ENCODE peak calls at places on chromosomes 2 and 18, in five cellular contexts. One of them, this sample, is unnamed.

GRCh38 chr2:238728322-238729260 is 119.3 kb upstream of the TWIST2 start:
- DNase-seq in heart left ventricle: no peak
- DNase-seq in foreskin fibroblast: peak; percentile 95
- DNase-seq in endodermal cell: peak; percentile 62
- DNase-seq in psoas muscle: peak; percentile 44
- DNase-seq in this sample: peak; percentile 30

GRCh38 chr18:63314991-63315662 is 4.4 kb downstream of the BCL2 start:
- DNase-seq in heart left ventricle: no peak
- DNase-seq in foreskin fibroblast: no peak
- DNase-seq in psoas muscle: no peak
- DNase-seq in endodermal cell: no peak
- DNase-seq in this sample: no peak

GRCh38 chr2:227508001-227508400 is 36.0 kb downstream of the AGFG1 start:
- DNase-seq in psoas muscle: no peak
- DNase-seq in foreskin fibroblast: no peak
- DNase-seq in heart left ventricle: no peak
- DNase-seq in endodermal cell: no peak
- DNase-seq in this sample: no peak

GRCh38 chr2:164220250-164220649 is 401.0 kb downstream of the GRB14 start:
- DNase-seq in endodermal cell: no peak
- DNase-seq in psoas muscle: no peak
- DNase-seq in heart left ventricle: no peak
- DNase-seq in foreskin fibroblast: no peak
- DNase-seq in this sample: no peak

GRCh38 chr18:80253236-80253635 is 5.9 kb upstream of the PARD6G start:
- DNase-seq in psoas muscle: no peak
- DNase-seq in foreskin fibroblast: no peak
- DNase-seq in heart left ventricle: no peak
- DNase-seq in endodermal cell: peak; percentile 32
- DNase-seq in this sample: no peak

GRCh38 chr2:28344756-28345291 is 47.8 kb upstream of the FOSL2 start:
- DNase-seq in foreskin fibroblast: no peak
- DNase-seq in endodermal cell: no peak
- DNase-seq in psoas muscle: no peak
- DNase-seq in heart left ventricle: no peak
- DNase-seq in this sample: no peak

GRCh38 chr2:229800997-229801754 is 86.8 kb upstream of the DNER start:
- DNase-seq in endodermal cell: peak; percentile 81
- DNase-seq in foreskin fibroblast: peak; percentile 71
- DNase-seq in psoas muscle: peak; percentile 34
- DNase-seq in heart left ventricle: no peak
- DNase-seq in this sample: peak; percentile 51

GRCh38 chr2:60313470-60314172 is 239.8 kb downstream of the BCL11A start:
- DNase-seq in foreskin fibroblast: no peak
- DNase-seq in heart left ventricle: no peak
- DNase-seq in psoas muscle: no peak
- DNase-seq in endodermal cell: peak; percentile 34
- DNase-seq in this sample: no peak

GRCh38 chr2:226836548-226836885 is 663 bp downstream of the RHBDD1 start:
- DNase-seq in endodermal cell: no peak
- DNase-seq in foreskin fibroblast: no peak
- DNase-seq in heart left ventricle: no peak
- DNase-seq in psoas muscle: no peak
- DNase-seq in this sample: no peak

GRCh38 chr2:1156526-1156925 is 205.9 kb downstream of the SNTG2 start:
- DNase-seq in foreskin fibroblast: no peak
- DNase-seq in psoas muscle: no peak
- DNase-seq in heart left ventricle: no peak
- DNase-seq in endodermal cell: no peak
- DNase-seq in this sample: no peak

GRCh38 chr2:20013061-20013721 is 723 bp upstream of the MATN3 start:
- DNase-seq in endodermal cell: peak; percentile 75
- DNase-seq in heart left ventricle: no peak
- DNase-seq in foreskin fibroblast: peak; percentile 25
- DNase-seq in psoas muscle: no peak
- DNase-seq in this sample: no peak

GRCh38 chr2:146879882-146880281 is 964.9 kb upstream of the ACVR2A start:
- DNase-seq in endodermal cell: no peak
- DNase-seq in psoas muscle: no peak
- DNase-seq in foreskin fibroblast: no peak
- DNase-seq in heart left ventricle: no peak
- DNase-seq in this sample: no peak

GRCh38 chr18:78861706-78862105 is 117.9 kb upstream of the SALL3 start:
- DNase-seq in foreskin fibroblast: no peak
- DNase-seq in heart left ventricle: no peak
- DNase-seq in psoas muscle: no peak
- DNase-seq in endodermal cell: no peak
- DNase-seq in this sample: no peak

GRCh38 chr2:41698787-41699422 is 348.9 kb upstream of the PKDCC start:
- DNase-seq in endodermal cell: peak; percentile 87
- DNase-seq in psoas muscle: peak; percentile 29
- DNase-seq in heart left ventricle: peak; percentile 66
- DNase-seq in foreskin fibroblast: peak; percentile 48
- DNase-seq in this sample: peak; percentile 50

GRCh38 chr2:191376981-191377629 is 131.9 kb downstream of the MYO1B start:
- DNase-seq in endodermal cell: peak; percentile 62
- DNase-seq in psoas muscle: peak; percentile 64
- DNase-seq in foreskin fibroblast: peak; percentile 95
- DNase-seq in heart left ventricle: no peak
- DNase-seq in this sample: peak; percentile 51

GRCh38 chr2:98607104-98607503 is 1.2 kb downstream of the COA5 start:
- DNase-seq in psoas muscle: no peak
- DNase-seq in endodermal cell: no peak
- DNase-seq in heart left ventricle: no peak
- DNase-seq in foreskin fibroblast: no peak
- DNase-seq in this sample: no peak

GRCh38 chr18:68662779-68663178 is 52.1 kb downstream of the TMX3 start:
- DNase-seq in heart left ventricle: no peak
- DNase-seq in psoas muscle: no peak
- DNase-seq in foreskin fibroblast: peak; percentile 36
- DNase-seq in endodermal cell: no peak
- DNase-seq in this sample: no peak

GRCh38 chr18:57015036-57015805 is 131.7 kb upstream of the BOD1L2 start:
- DNase-seq in heart left ventricle: no peak
- DNase-seq in psoas muscle: no peak
- DNase-seq in foreskin fibroblast: no peak
- DNase-seq in endodermal cell: no peak
- DNase-seq in this sample: no peak

GRCh38 chr18:6374935-6375529 is 39.7 kb downstream of the L3MBTL4 start:
- DNase-seq in foreskin fibroblast: no peak
- DNase-seq in psoas muscle: no peak
- DNase-seq in heart left ventricle: no peak
- DNase-seq in endodermal cell: no peak
- DNase-seq in this sample: no peak

GRCh38 chr18:49677081-49677480 is 115.2 kb downstream of the LIPG start:
- DNase-seq in foreskin fibroblast: no peak
- DNase-seq in heart left ventricle: no peak
- DNase-seq in psoas muscle: no peak
- DNase-seq in endodermal cell: no peak
- DNase-seq in this sample: no peak

GRCh38 chr2:28627722-28628480 is 123.7 kb upstream of the PPP1CB start:
- DNase-seq in heart left ventricle: no peak
- DNase-seq in endodermal cell: no peak
- DNase-seq in psoas muscle: peak; percentile 53
- DNase-seq in foreskin fibroblast: peak; percentile 31
- DNase-seq in this sample: peak; percentile 63

GRCh38 chr2:150001788-150002187 is 414.2 kb upstream of the MMADHC start:
- DNase-seq in heart left ventricle: no peak
- DNase-seq in endodermal cell: no peak
- DNase-seq in psoas muscle: no peak
- DNase-seq in foreskin fibroblast: no peak
- DNase-seq in this sample: no peak

GRCh38 chr2:126894585-126895182 is 4.0 kb upstream of the TEX51 start:
- DNase-seq in psoas muscle: no peak
- DNase-seq in endodermal cell: peak; percentile 28
- DNase-seq in foreskin fibroblast: no peak
- DNase-seq in heart left ventricle: no peak
- DNase-seq in this sample: no peak

GRCh38 chr2:171319164-171319810 is 114.5 kb downstream of the METTL8 start:
- DNase-seq in foreskin fibroblast: peak; percentile 49
- DNase-seq in heart left ventricle: no peak
- DNase-seq in endodermal cell: peak; percentile 72
- DNase-seq in psoas muscle: no peak
- DNase-seq in this sample: no peak

GRCh38 chr2:108640731-108641130 is 78.6 kb upstream of the RANBP2 start:
- DNase-seq in foreskin fibroblast: peak; percentile 89
- DNase-seq in endodermal cell: no peak
- DNase-seq in psoas muscle: no peak
- DNase-seq in heart left ventricle: no peak
- DNase-seq in this sample: no peak

GRCh38 chr2:127423476-127423840 is 5.2 kb downstream of the PROC start:
- DNase-seq in endodermal cell: no peak
- DNase-seq in heart left ventricle: no peak
- DNase-seq in foreskin fibroblast: peak; percentile 33
- DNase-seq in psoas muscle: no peak
- DNase-seq in this sample: no peak

GRCh38 chr2:172556284-172557033 is 569 bp downstream of the PDK1 start:
- DNase-seq in endodermal cell: peak; percentile 91
- DNase-seq in foreskin fibroblast: peak; percentile 72
- DNase-seq in heart left ventricle: peak; percentile 84
- DNase-seq in psoas muscle: peak; percentile 53
- DNase-seq in this sample: peak; percentile 73

GRCh38 chr2:86476092-86476491 is 34.9 kb downstream of the KDM3A start:
- DNase-seq in psoas muscle: no peak
- DNase-seq in foreskin fibroblast: peak; percentile 71
- DNase-seq in endodermal cell: no peak
- DNase-seq in heart left ventricle: no peak
- DNase-seq in this sample: no peak

GRCh38 chr2:111052621-111053020 is 68.1 kb upstream of the BCL2L11 start:
- DNase-seq in heart left ventricle: no peak
- DNase-seq in foreskin fibroblast: no peak
- DNase-seq in psoas muscle: no peak
- DNase-seq in endodermal cell: peak; percentile 13
- DNase-seq in this sample: no peak

GRCh38 chr2:240205348-240205747 is 64.9 kb upstream of the OTOS start:
- DNase-seq in heart left ventricle: peak; percentile 57
- DNase-seq in foreskin fibroblast: peak; percentile 85
- DNase-seq in psoas muscle: peak; percentile 67
- DNase-seq in endodermal cell: peak; percentile 77
- DNase-seq in this sample: no peak

GRCh38 chr2:38146302-38146916 is 70.5 kb upstream of the CYP1B1 start:
- DNase-seq in heart left ventricle: peak; percentile 61
- DNase-seq in foreskin fibroblast: peak; percentile 90
- DNase-seq in endodermal cell: peak; percentile 83
- DNase-seq in psoas muscle: peak; percentile 47
- DNase-seq in this sample: peak; percentile 76

GRCh38 chr2:9235388-9236344 is 29.1 kb downstream of the ASAP2 start:
- DNase-seq in heart left ventricle: no peak
- DNase-seq in endodermal cell: no peak
- DNase-seq in psoas muscle: no peak
- DNase-seq in foreskin fibroblast: peak; percentile 67
- DNase-seq in this sample: peak; percentile 45
- H3K4me3 ChIP-seq in heart left ventricle: no peak overlapping the region
- H3K4me3 ChIP-seq in endodermal cell: no peak overlapping the region
- H3K4me3 ChIP-seq in psoas muscle: no peak overlapping the region
- H3K4me3 ChIP-seq in foreskin fibroblast: peak overlapping the region; percentile 7
- H3K4me3 ChIP-seq in this sample: no peak overlapping the region

GRCh38 chr2:233853883-233854240 is 473 bp downstream of the HJURP start:
- DNase-seq in heart left ventricle: no peak
- DNase-seq in psoas muscle: no peak
- DNase-seq in foreskin fibroblast: no peak
- DNase-seq in endodermal cell: no peak
- DNase-seq in this sample: no peak

GRCh38 chr2:233854241-233854981 is at the start of gene HJURP:
- DNase-seq in heart left ventricle: peak; percentile 94
- DNase-seq in psoas muscle: peak; percentile 90
- DNase-seq in foreskin fibroblast: peak; percentile 97
- DNase-seq in endodermal cell: peak; percentile 98
- DNase-seq in this sample: peak; percentile 90

GRCh38 chr2:233855345-233855744 is 1.0 kb upstream of the HJURP start:
- DNase-seq in foreskin fibroblast: no peak
- DNase-seq in heart left ventricle: no peak
- DNase-seq in psoas muscle: no peak
- DNase-seq in endodermal cell: no peak
- DNase-seq in this sample: no peak

GRCh38 chr2:233856184-233856583 is 1.8 kb upstream of the HJURP start:
- DNase-seq in psoas muscle: no peak
- DNase-seq in heart left ventricle: no peak
- DNase-seq in endodermal cell: no peak
- DNase-seq in foreskin fibroblast: no peak
- DNase-seq in this sample: no peak

GRCh38 chr2:233857511-233858118 is 3.3 kb upstream of the HJURP start:
- DNase-seq in heart left ventricle: peak; percentile 71
- DNase-seq in endodermal cell: peak; percentile 91
- DNase-seq in psoas muscle: no peak
- DNase-seq in foreskin fibroblast: no peak
- DNase-seq in this sample: no peak
- TF ChIP-seq CTCF in heart left ventricle: peak; percentile 34
- TF ChIP-seq CTCF in endodermal cell: peak; percentile 93
- TF ChIP-seq CTCF in psoas muscle: peak; percentile 28
- TF ChIP-seq CTCF in foreskin fibroblast: peak; percentile 71
- TF ChIP-seq CTCF in this sample: no peak

DNA sequence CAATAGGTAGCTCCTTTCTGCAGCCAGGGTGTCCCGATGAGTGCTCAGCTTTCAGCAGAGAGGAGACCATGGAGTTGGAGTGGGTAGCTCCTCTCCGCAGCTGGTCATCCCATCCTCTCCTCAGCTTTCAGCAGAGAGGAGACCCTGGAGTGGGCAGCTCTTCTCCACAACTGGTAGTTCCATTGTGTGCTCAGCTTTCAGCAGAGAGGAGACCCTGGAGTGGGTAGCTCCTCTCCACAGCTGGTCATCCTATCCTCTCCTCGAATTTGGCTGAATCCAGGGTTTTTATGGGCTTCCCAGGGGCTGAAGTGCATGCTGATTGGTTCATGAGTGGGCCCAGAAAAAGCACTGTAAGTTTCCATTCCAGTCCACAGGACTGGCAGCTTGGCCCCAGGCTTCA is 75.2 kb downstream of the NCOA1 start:
- DNase-seq in heart left ventricle: no peak
- DNase-seq in endodermal cell: no peak
- DNase-seq in psoas muscle: no peak
- DNase-seq in foreskin fibroblast: no peak
- DNase-seq in this sample: no peak
- H3K4me3 ChIP-seq in heart left ventricle: no peak overlapping the region
- H3K4me3 ChIP-seq in endodermal cell: peak overlapping the region; percentile 56
- H3K4me3 ChIP-seq in psoas muscle: no peak overlapping the region
- H3K4me3 ChIP-seq in foreskin fibroblast: no peak overlapping the region
- H3K4me3 ChIP-seq in this sample: no peak overlapping the region

GRCh38 chr18:46621871-46622270 is 35.1 kb downstream of the LOXHD1 start:
- DNase-seq in endodermal cell: peak; percentile 61
- DNase-seq in psoas muscle: no peak
- DNase-seq in foreskin fibroblast: no peak
- DNase-seq in heart left ventricle: no peak
- DNase-seq in this sample: no peak

GRCh38 chr18:46623541-46623940 is 33.5 kb downstream of the LOXHD1 start:
- DNase-seq in heart left ventricle: no peak
- DNase-seq in foreskin fibroblast: peak; percentile 2
- DNase-seq in psoas muscle: no peak
- DNase-seq in endodermal cell: no peak
- DNase-seq in this sample: no peak

GRCh38 chr18:46622451-46622850 is 34.6 kb downstream of the LOXHD1 start:
- DNase-seq in psoas muscle: no peak
- DNase-seq in endodermal cell: no peak
- DNase-seq in foreskin fibroblast: no peak
- DNase-seq in heart left ventricle: no peak
- DNase-seq in this sample: no peak

GRCh38 chr18:46624127-46624526 is 32.9 kb downstream of the LOXHD1 start:
- DNase-seq in endodermal cell: no peak
- DNase-seq in psoas muscle: no peak
- DNase-seq in heart left ventricle: no peak
- DNase-seq in foreskin fibroblast: no peak
- DNase-seq in this sample: no peak

GRCh38 chr18:46622999-46623398 is 34.0 kb downstream of the LOXHD1 start:
- DNase-seq in psoas muscle: no peak
- DNase-seq in foreskin fibroblast: peak; percentile 28
- DNase-seq in heart left ventricle: no peak
- DNase-seq in endodermal cell: no peak
- DNase-seq in this sample: no peak
- TF ChIP-seq CTCF in psoas muscle: no peak
- TF ChIP-seq CTCF in foreskin fibroblast: no peak
- TF ChIP-seq CTCF in heart left ventricle: no peak
- TF ChIP-seq CTCF in endodermal cell: peak; percentile 24
- TF ChIP-seq CTCF in this sample: no peak